ENCODE peak calls at places on chromosomes 1 and 21, in seven cellular contexts. F, Y, D, O, J, T and A are unnamed samples.

GRCh38 chr1:18746981-18747380 is 112.5 kb downstream of the TAS1R2 start:
- DNase-seq in D (no peak), J (no peak), Y (no peak), O (no peak), F (no peak), T (no peak), A (no peak)

GRCh38 chr1:90730247-90731022 is 13.3 kb upstream of the BARHL2 start:
- DNase-seq in F (no peak), O (no peak), D (no peak), J (no peak), T (peak; percentile 30), Y (no peak), A (no peak)

GRCh38 chr1:183879477-183879876 is 74.6 kb downstream of the RGL1 start:
- DNase-seq in J (no peak), Y (no peak), O (no peak), D (no peak), T (no peak), F (no peak), A (no peak)

GRCh38 chr1:112359961-112360767 is 35.9 kb upstream of the CTTNBP2NL start:
- DNase-seq in O (peak; percentile 43), T (no peak), Y (no peak), D (peak; percentile 23), F (peak; percentile 44), J (peak; percentile 21), A (peak; percentile 71)

GRCh38 chr1:10668241-10668761 is 128.1 kb downstream of the CASZ1 start:
- DNase-seq in O (no peak), D (no peak), J (no peak), F (no peak), Y (no peak), T (no peak), A (no peak)

GRCh38 chr21:32382108-32382601 is 10.7 kb downstream of the URB1 start:
- DNase-seq in T (no peak), Y (no peak), F (peak; percentile 65), O (no peak), J (no peak), D (no peak), A (no peak)

GRCh38 chr1:117058810-117059209 is 1.3 kb upstream of the TTF2 start:
- DNase-seq in D (no peak), T (no peak), O (no peak), F (no peak), J (no peak), Y (no peak), A (no peak)

GRCh38 chr1:91885331-91885715 is 628 bp downstream of the TGFBR3 start:
- DNase-seq in J (no peak), Y (no peak), O (no peak), D (no peak), F (no peak), T (no peak), A (no peak)

GRCh38 chr1:2546515-2547209 is 9.5 kb upstream of the TNFRSF14 start:
- DNase-seq in O (peak; percentile 87), T (peak; percentile 94), D (peak; percentile 82), J (peak; percentile 41), Y (peak; percentile 63), F (peak; percentile 85), A (peak; percentile 93)

GRCh38 chr21:25350056-25350455 is 257.2 kb downstream of the MRPL39 start:
- DNase-seq in O (no peak), Y (no peak), F (peak; percentile 25), J (no peak), D (peak; percentile 21), T (no peak), A (no peak)

GRCh38 chr1:41664861-41665640 is 180.6 kb upstream of the EDN2 start:
- DNase-seq in O (peak; percentile 78), D (no peak), J (peak; percentile 77), F (peak; percentile 94), T (no peak), Y (no peak), A (peak; percentile 89)

GRCh38 chr1:180627411-180627810 is 4.4 kb upstream of the XPR1 start:
- DNase-seq in Y (no peak), D (no peak), O (no peak), J (no peak), F (no peak), T (no peak), A (no peak)

GRCh38 chr1:81232505-81232904 is 568.2 kb upstream of the ADGRL2 start:
- DNase-seq in J (no peak), F (no peak), T (no peak), O (no peak), Y (no peak), D (no peak), A (no peak)

GRCh38 chr1:238753205-238753720 is 633.1 kb upstream of the CHRM3 start:
- DNase-seq in F (peak; percentile 4), O (peak; percentile 7), J (no peak), D (no peak), T (no peak), Y (no peak), A (no peak)

GRCh38 chr1:205430631-205431305 is 8.9 kb upstream of the LEMD1 start:
- DNase-seq in J (no peak), Y (peak; percentile 31), T (no peak), F (peak; percentile 49), D (peak; percentile 67), O (no peak), A (no peak)

GRCh38 chr1:67126111-67126746 is 8.5 kb downstream of the C1orf141 start:
- DNase-seq in T (no peak), D (no peak), F (peak; percentile 74), O (peak; percentile 60), J (no peak), Y (no peak), A (no peak)

GRCh38 chr1:47703981-47704596 is 266.2 kb downstream of the FOXD2 start:
- DNase-seq in T (no peak), Y (no peak), J (no peak), D (no peak), O (peak; percentile 39), F (peak; percentile 54), A (no peak)

GRCh38 chr1:83702349-83702748 is 296.6 kb downstream of the TTLL7 start:
- DNase-seq in Y (no peak), D (no peak), O (no peak), J (no peak), T (no peak), F (no peak), A (no peak)

GRCh38 chr1:40404670-40405462 is 31.3 kb downstream of the SMAP2 start:
- DNase-seq in F (peak; percentile 73), Y (no peak), D (no peak), T (peak; percentile 42), J (no peak), O (peak; percentile 30), A (peak; percentile 54)

GRCh38 chr21:35093514-35093913 is 44.4 kb upstream of the RUNX1 start:
- DNase-seq in Y (no peak), J (no peak), O (no peak), D (no peak), F (no peak), T (no peak), A (no peak)

GRCh38 chr1:20380616-20381035 is 90.0 kb downstream of the VWA5B1 start:
- DNase-seq in J (peak; percentile 54), D (no peak), O (peak; percentile 38), Y (no peak), F (peak; percentile 46), T (no peak), A (peak; percentile 29)

GRCh38 chr1:6625579-6626149 is 996 bp downstream of the THAP3 start:
- DNase-seq in D (no peak), J (no peak), Y (no peak), T (no peak), O (peak; percentile 45), F (peak; percentile 66), A (no peak)

GRCh38 chr1:11851171-11851570 is 3.6 kb upstream of the NPPA start:
- DNase-seq in Y (no peak), J (no peak), D (no peak), T (no peak), F (no peak), O (no peak), A (no peak)

GRCh38 chr1:176638713-176639112 is 175.7 kb downstream of the PAPPA2 start:
- DNase-seq in J (no peak), T (no peak), O (no peak), D (no peak), Y (no peak), F (no peak), A (no peak)

GRCh38 chr1:151371744-151372410 is 628 bp downstream of the SELENBP1 start:
- DNase-seq in J (no peak), T (peak; percentile 49), F (no peak), D (peak; percentile 63), Y (no peak), O (no peak), A (peak; percentile 17)

GRCh38 chr1:116409751-116410182 is 36.7 kb downstream of the ATP1A1 start:
- DNase-seq in Y (no peak), F (peak; percentile 91), J (no peak), O (peak; percentile 74), T (no peak), D (no peak), A (no peak)

GRCh38 chr1:187038789-187039188 is 210.0 kb downstream of the PLA2G4A start:
- DNase-seq in J (peak; percentile 42), D (no peak), Y (no peak), T (peak; percentile 62), O (peak; percentile 81), F (peak; percentile 91), A (peak; percentile 56)

GRCh38 chr1:201108614-201109013 is 3.6 kb downstream of the CACNA1S start:
- DNase-seq in J (no peak), F (no peak), T (no peak), Y (no peak), D (no peak), O (no peak), A (no peak)

GRCh38 chr1:58035523-58035922 is 511.0 kb downstream of the OMA1 start:
- DNase-seq in D (no peak), Y (no peak), T (no peak), F (peak; percentile 40), O (no peak), J (no peak), A (no peak)

GRCh38 chr21:35441868-35442582 is 392.9 kb upstream of the RUNX1 start:
- DNase-seq in Y (no peak), J (no peak), D (no peak), T (no peak), O (no peak), F (no peak), A (no peak)

GRCh38 chr1:179706339-179706941 is 36.7 kb upstream of the FAM163A start:
- DNase-seq in O (peak; percentile 32), Y (peak; percentile 6), D (peak; percentile 55), J (no peak), F (peak; percentile 67), T (peak; percentile 20), A (peak; percentile 46)

GRCh38 chr1:39268906-39269305 is 64.4 kb downstream of the MACF1 start:
- DNase-seq in J (no peak), D (no peak), T (no peak), F (peak; percentile 47), Y (no peak), O (peak; percentile 73), A (no peak)

GRCh38 chr1:104476126-104476525 is 726.4 kb downstream of the AMY1C start:
- DNase-seq in F (no peak), D (no peak), Y (no peak), J (no peak), O (no peak), T (no peak), A (no peak)

GRCh38 chr21:26759731-26760130 is 85.5 kb downstream of the ADAMTS1 start:
- DNase-seq in J (no peak), D (no peak), O (no peak), Y (no peak), F (no peak), T (no peak), A (no peak)

GRCh38 chr1:78559680-78560079 is 60.6 kb upstream of the IFI44L start:
- DNase-seq in F (no peak), J (no peak), Y (no peak), O (no peak), D (no peak), T (no peak), A (no peak)

GRCh38 chr1:89821322-89822108 is 683 bp downstream of the LRRC8D start:
- DNase-seq in Y (peak; percentile 39), F (peak; percentile 45), D (peak; percentile 54), J (no peak), O (peak; percentile 42), T (no peak), A (peak; percentile 55)